ENCODE peak calls at places on chromosomes 2 and 18, in ten cellular contexts. C, Q, P, M, K, Z, Y, V, I and T are unnamed samples.

GRCh38 chr2:218569661-218570500 is 1.2 kb downstream of the CNOT9 start:
- DNase-seq in P (no peak), I (peak), V (peak), K (peak), C (peak), Q (no peak), Z (peak), M (peak), Y (no peak), T (no peak)

GRCh38 chr18:13834501-13835015 is 10.6 kb downstream of the MC5R start:
- DNase-seq in K (no peak), C (no peak), I (no peak), M (no peak), P (no peak), V (no peak), Q (no peak), Z (no peak), Y (no peak), T (no peak)

GRCh38 chr2:43052944-43053306 is 173.5 kb downstream of the ZFP36L2 start:
- DNase-seq in I (no peak), K (no peak), Y (no peak), M (no peak), V (no peak), Z (no peak), P (no peak), C (no peak), Q (no peak), T (no peak)

GRCh38 chr2:113754989-113755689 is 1.3 kb downstream of the SLC35F5 start:
- DNase-seq in Z (no peak), I (no peak), Y (no peak), V (no peak), P (no peak), Q (no peak), C (peak), M (no peak), K (no peak), T (no peak)

GRCh38 chr18:6881034-6881800 is 151.7 kb downstream of the ARHGAP28 start:
- DNase-seq in Y (no peak), M (no peak), K (no peak), P (no peak), V (no peak), Q (no peak), I (peak), Z (no peak), C (no peak), T (no peak)

GRCh38 chr2:174341995-174342571 is 7.3 kb downstream of the SP9 start:
- DNase-seq in I (no peak), C (no peak), Q (no peak), Z (no peak), Y (no peak), P (no peak), V (no peak), K (no peak), M (peak), T (no peak)

GRCh38 chr2:99832921-99833320 is 309.5 kb downstream of the AFF3 start:
- DNase-seq in I (no peak), K (no peak), C (no peak), V (no peak), Y (no peak), P (no peak), Z (no peak), M (no peak), Q (no peak), T (no peak)

GRCh38 chr2:119641562-119642258 is 37.3 kb upstream of the TMEM177 start:
- DNase-seq in M (peak), Q (peak), V (peak), P (peak), K (peak), I (peak), Z (peak), C (peak), Y (no peak), T (peak)

GRCh38 chr2:84631047-84631446 is 114.7 kb downstream of the DNAH6 start:
- DNase-seq in V (peak), M (peak), Q (peak), Y (no peak), K (no peak), C (peak), Z (no peak), I (no peak), P (peak), T (no peak)

GRCh38 chr18:12307251-12307736 is 747 bp upstream of the TUBB6 start:
- DNase-seq in K (peak), Q (no peak), M (peak), I (no peak), P (no peak), C (peak), V (no peak), Z (no peak), Y (peak), T (peak)

GRCh38 chr18:413263-413662 is 87.2 kb downstream of the COLEC12 start:
- DNase-seq in C (peak), Y (no peak), Q (no peak), I (no peak), M (no peak), V (no peak), K (no peak), Z (no peak), P (no peak), T (no peak)

GRCh38 chr2:101047774-101048173 is 45.7 kb downstream of the RPL31 start:
- DNase-seq in Q (no peak), Y (peak), V (no peak), I (no peak), Z (no peak), C (no peak), P (no peak), M (no peak), K (no peak), T (no peak)

GRCh38 chr2:142915502-142915901 is 38.0 kb downstream of the KYNU start:
- DNase-seq in K (no peak), P (no peak), Q (no peak), Z (no peak), V (no peak), I (no peak), Y (no peak), C (no peak), M (no peak), T (no peak)

GRCh38 chr2:120861576-120862191 is 126.0 kb downstream of the GLI2 start:
- DNase-seq in Y (no peak), K (no peak), C (no peak), Q (no peak), Z (no peak), P (no peak), M (no peak), I (no peak), V (no peak), T (no peak)
- TF ChIP-seq POLR2AphosphoS5 in Y (no peak), K (no peak), C (no peak), Q (no peak), Z (no peak), P (no peak), M (no peak), I (no peak), V (no peak), T (no peak)

DNA sequence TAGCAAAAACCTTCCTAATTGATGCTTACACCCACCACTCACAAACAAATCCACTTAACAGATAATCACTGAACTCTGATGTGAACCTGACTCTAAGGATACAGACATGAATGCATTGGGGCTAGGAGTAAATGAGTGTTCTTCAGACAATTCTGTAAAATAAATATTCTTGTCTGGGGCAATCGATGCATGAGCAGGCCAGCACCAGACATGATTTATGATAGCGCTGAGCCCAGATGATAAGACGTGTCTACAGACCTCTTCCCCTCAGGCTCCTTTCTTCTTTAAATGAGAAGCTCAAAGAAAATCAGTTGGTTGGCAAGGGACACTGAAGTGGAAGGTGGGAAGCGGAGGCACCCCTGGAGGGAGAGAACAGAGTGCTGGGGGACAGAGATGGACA is 27.3 kb upstream of the BIN1 start:
- DNase-seq in M (no peak), V (no peak), Y (no peak), I (no peak), P (no peak), C (no peak), K (no peak), Z (no peak), Q (no peak), T (no peak)
- TF ChIP-seq CTCF in M (no peak), V (no peak), Y (no peak), I (no peak), P (no peak), C (no peak), K (no peak), Z (no peak), Q (no peak), T (no peak)

DNA sequence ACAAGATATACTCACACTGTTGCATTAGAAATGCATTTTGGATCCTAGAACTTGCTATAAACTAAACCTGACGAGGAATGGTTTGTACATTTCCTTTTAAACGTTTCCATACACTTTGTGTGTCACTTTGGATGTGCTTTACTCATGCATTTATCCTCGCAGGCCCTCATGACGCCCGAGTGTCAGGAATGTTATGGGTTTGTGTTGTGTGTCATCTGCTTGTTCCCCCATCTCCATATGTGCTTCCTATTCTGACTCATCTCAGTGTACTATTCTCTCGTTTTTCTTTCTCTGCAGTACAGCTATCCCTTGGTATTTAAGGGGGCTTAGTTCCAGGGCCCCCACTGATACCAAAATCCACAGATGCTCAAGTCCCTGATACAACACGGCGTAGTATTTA is 121.5 kb upstream of the RASGRP3 start:
- DNase-seq in Z (no peak), Y (no peak), Q (no peak), P (no peak), V (no peak), C (no peak), I (no peak), M (no peak), K (no peak), T (no peak)
- H3K27ac ChIP-seq in Z (no peak), Y (no peak), Q (no peak), P (no peak), V (no peak), C (no peak), I (no peak), M (no peak), K (no peak), T (no peak)

GRCh38 chr2:241609859-241610793 is 26.8 kb downstream of the THAP4 start:
- DNase-seq in I (peak), Z (peak), P (no peak), Q (no peak), V (peak), C (peak), K (peak), Y (peak), M (peak), T (peak)
- TF ChIP-seq POLR2AphosphoS5 in I (peak), Z (peak), P (no peak), Q (no peak), V (no peak), C (peak), K (peak), Y (no peak), M (peak), T (no peak)

GRCh38 chr2:16088713-16089112 is 148.4 kb downstream of the MYCN start:
- DNase-seq in Z (no peak), I (no peak), K (no peak), M (no peak), P (no peak), C (no peak), Y (no peak), V (no peak), Q (no peak), T (no peak)

GRCh38 chr2:16091576-16092282 is 151.4 kb downstream of the MYCN start:
- DNase-seq in P (no peak), I (no peak), C (no peak), V (no peak), Z (no peak), M (no peak), Y (no peak), Q (no peak), K (no peak), T (no peak)

GRCh38 chr2:16088035-16088696 is 147.8 kb downstream of the MYCN start:
- DNase-seq in I (no peak), Q (no peak), V (no peak), Y (no peak), M (no peak), C (no peak), K (no peak), Z (no peak), P (no peak), T (no peak)

GRCh38 chr2:16092861-16093638 is 152.7 kb downstream of the MYCN start:
- DNase-seq in I (no peak), Q (no peak), C (no peak), Z (no peak), P (no peak), Y (no peak), K (no peak), V (no peak), M (no peak), T (no peak)

GRCh38 chr2:16090650-16091575 is 150.6 kb downstream of the MYCN start:
- DNase-seq in Q (no peak), C (no peak), Y (no peak), P (no peak), I (no peak), V (no peak), Z (no peak), M (no peak), K (no peak), T (no peak)
- TF ChIP-seq CTCF in Q (no peak), C (no peak), Y (no peak), P (no peak), I (no peak), V (no peak), Z (no peak), M (no peak), K (no peak), T (no peak)

DNA sequence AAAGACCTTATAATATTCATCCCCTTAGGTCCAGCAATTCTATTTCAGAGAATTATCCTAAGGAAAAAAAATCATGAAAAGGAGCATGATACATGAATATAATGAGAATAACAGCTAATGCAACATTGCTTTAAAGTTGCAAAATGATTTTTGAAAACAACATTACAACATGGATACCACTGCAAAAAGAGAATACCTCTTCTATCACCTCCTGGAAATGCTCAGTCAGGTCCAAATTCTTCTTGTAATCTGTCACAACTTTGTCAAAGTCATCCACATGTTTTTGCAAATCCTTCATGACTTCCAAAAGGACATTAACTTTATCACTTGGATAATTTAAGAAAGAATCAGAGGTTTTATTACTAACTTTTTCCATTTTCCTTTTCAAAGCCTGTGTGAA is 47.9 kb upstream of the TTN start:
- DNase-seq in P (no peak), C (no peak), I (no peak), Z (no peak), K (no peak), M (no peak), Q (no peak), Y (no peak), V (no peak), T (no peak)
- H3K27ac ChIP-seq in P (no peak), C (no peak), I (no peak), Z (no peak), K (no peak), M (no peak), Q (no peak), Y (no peak), V (no peak), T (no peak)

GRCh38 chr18:23969664-23970063 is 44.9 kb upstream of the TTC39C start:
- DNase-seq in K (no peak), Q (no peak), M (no peak), I (no peak), C (no peak), Y (no peak), P (no peak), Z (no peak), V (no peak), T (no peak)
- TF ChIP-seq POLR2AphosphoS5 in K (no peak), Q (no peak), M (no peak), I (no peak), C (no peak), Y (no peak), P (no peak), Z (no peak), V (no peak), T (no peak)

DNA sequence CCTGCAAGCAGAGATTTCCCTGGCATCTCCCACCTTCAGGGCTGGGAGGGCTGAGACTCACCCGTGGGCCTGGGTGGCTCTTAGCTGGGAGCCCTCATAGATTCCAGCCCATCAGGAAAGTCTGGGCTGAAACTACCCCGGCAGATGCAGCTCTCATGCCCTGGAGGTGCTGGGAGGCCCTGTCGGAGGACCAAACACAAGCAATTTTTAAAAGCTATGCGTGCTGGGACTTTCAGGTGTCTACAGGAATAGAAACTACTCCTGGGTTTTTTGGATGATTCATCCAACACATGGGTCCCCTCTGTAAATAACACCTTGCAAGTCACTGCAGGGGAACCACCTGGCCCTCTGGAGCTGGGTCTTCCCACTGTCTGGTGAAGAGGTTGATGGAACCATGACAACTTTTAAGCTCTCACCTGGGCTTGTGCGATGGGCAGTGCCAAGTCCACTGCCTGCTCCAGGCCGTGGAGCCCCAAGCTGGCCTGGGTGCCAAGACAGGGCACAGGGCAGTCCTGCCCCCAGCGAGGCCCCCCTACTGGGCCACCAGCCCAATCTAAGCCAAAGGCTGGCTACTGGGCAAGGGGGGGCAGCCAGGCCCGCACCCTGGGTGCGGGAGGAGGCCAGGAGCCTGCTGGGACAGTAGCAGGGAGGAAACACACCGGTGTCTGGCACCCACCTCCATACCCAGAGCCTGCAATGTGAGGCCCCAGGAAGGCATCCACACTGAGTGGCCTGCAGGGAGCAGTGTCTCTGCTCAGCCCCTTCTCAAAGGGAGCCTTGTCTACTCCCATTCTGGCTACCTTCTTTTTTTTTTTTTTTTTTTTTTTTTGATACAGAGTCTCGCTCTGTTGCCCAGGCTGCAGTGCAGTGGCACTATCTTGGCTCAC is 1.1 kb upstream of the GPR55 start:
- DNase-seq in Z (peak), Y (peak), P (no peak), V (no peak), I (no peak), M (no peak), C (no peak), K (peak), Q (no peak), T (no peak)
- TF ChIP-seq CTCF in Z (no peak), Y (no peak), P (no peak), V (no peak), I (no peak), M (peak), C (no peak), K (no peak), Q (no peak), T (no peak)

DNA sequence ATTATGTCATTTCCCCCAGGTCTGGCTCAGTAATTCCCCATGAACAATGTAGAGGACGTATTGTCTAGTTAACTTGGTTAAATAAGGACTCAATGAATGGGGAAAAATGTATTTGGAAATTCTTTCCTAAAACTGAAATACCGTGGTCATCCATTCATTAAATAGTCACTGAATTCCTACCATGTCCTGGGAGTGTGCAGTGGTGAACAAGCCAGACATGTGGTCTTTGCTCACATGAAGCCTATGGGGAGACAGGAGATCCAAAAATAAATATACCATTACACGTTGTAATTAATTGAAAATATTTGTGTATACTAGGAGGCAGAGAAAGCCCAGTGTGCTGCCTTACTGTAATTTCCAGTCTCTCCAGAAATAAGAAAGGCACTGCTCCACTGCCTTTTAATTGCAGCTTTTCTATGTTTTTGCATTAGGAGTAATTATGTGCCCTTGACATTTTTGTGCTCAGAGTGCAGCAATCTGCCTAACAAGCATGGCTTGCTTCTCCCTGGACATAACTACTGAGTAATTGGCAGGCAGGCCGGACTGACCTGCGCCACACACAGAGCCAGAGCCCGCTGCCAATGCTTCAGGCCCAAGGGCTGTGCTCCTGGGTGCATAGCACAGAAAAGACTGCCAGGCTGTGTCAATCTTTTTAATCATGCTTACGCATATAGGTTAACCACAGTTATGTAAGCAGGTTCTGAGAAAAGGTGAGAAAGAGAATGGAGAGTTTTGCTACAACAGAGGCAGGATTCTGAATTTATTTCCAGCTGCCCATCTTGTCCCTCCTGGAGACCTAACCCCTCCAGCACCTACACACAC is 22.2 kb upstream of the TTC39C start:
- DNase-seq in Y (no peak), I (peak), P (no peak), Q (no peak), C (no peak), M (no peak), V (no peak), Z (peak), K (no peak), T (peak)
- H3K27ac ChIP-seq in Y (no peak), I (no peak), P (no peak), Q (no peak), C (no peak), M (no peak), V (no peak), Z (peak), K (peak), T (no peak)

DNA sequence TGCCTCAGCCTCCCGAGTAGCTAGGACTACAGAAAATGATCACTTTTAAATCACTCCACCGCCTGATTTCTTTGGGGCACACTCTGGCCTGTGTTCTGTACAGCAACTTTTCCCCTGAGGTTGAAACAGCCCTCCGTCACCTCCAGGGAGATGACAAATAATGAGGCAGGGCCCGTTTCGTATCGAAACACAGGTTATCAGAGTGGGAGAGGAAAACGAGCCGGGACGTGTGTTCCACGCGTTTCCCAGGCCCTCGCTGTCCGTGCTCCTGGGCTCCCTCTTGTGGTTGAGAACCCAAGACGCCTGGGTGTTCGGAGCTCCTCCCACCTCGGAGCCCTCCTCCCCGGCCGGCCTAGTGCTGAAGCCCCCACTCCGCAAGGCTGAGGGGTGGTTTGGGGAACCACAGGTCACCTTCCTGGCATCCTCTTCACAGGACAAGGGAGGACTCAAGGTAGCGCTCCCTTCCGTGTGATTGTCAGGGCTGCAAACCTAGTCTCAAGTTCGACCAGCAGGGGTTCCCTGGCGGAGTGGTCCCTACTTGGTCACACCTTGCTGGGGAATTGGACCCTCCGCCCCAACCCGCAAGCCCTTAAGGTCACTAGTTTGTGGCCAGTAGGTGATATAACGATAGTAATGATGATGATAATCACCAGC is 12.8 kb downstream of the ATP6V1B1 start:
- DNase-seq in Z (peak), C (peak), M (peak), I (peak), Y (no peak), P (peak), Q (peak), V (peak), K (peak), T (peak)
- TF ChIP-seq POLR2AphosphoS5 in Z (no peak), C (no peak), M (no peak), I (no peak), Y (no peak), P (peak), Q (no peak), V (no peak), K (no peak), T (no peak)